ENCODE peak calls at places on chromosomes 6 and 20, in six cellular contexts. V is pancreas, Z is kidney, R is thyroid gland, I is tibial nerve, X is coronary artery. M is an unnamed sample.

GRCh38 chr6:168033791-168034190 is 36.3 kb downstream of the KIF25 start:
- DNase-seq in X (no peak), R (no peak), Z (no peak), V (no peak), I (no peak), M (no peak)

GRCh38 chr6:74256387-74257180 is 560.6 kb downstream of the CD109 start:
- DNase-seq in I (no peak), V (no peak), R (no peak), Z (no peak), X (no peak), M (no peak)

GRCh38 chr6:159533568-159533967 is 159.5 kb downstream of the SOD2 start:
- DNase-seq in V (no peak), Z (no peak), X (no peak), R (no peak), I (no peak), M (no peak)

GRCh38 chr6:1916334-1916985 is 306.7 kb downstream of the FOXC1 start:
- DNase-seq in X (no peak), V (no peak), I (no peak), R (no peak), Z (no peak), M (peak)

GRCh38 chr6:13447949-13448724 is 39.3 kb downstream of the GFOD1 start:
- DNase-seq in I (no peak), R (no peak), X (peak), Z (no peak), V (no peak), M (no peak)

GRCh38 chr6:25311251-25311910 is 32.2 kb downstream of the CARMIL1 start:
- DNase-seq in I (no peak), R (no peak), Z (no peak), V (no peak), X (peak), M (no peak)

GRCh38 chr6:135537782-135538301 is 40.3 kb upstream of the AHI1 start:
- DNase-seq in X (no peak), I (no peak), Z (no peak), V (no peak), R (no peak), M (no peak)

GRCh38 chr6:3379482-3380060 is 77.3 kb downstream of the SLC22A23 start:
- DNase-seq in V (no peak), X (no peak), R (no peak), I (no peak), Z (no peak), M (no peak)

GRCh38 chr20:4585104-4585753 is 136.5 kb upstream of the PRND start:
- DNase-seq in I (no peak), R (no peak), Z (no peak), V (no peak), X (no peak), M (no peak)

GRCh38 chr6:157912326-157912725 is 69.3 kb upstream of the SYNJ2 start:
- DNase-seq in R (peak), V (no peak), X (no peak), I (no peak), Z (no peak), M (peak)

GRCh38 chr20:53940883-53941546 is 129.4 kb downstream of the BCAS1 start:
- DNase-seq in Z (no peak), R (peak), V (no peak), I (peak), X (peak), M (no peak)

GRCh38 chr6:136647363-136647763 is 97.1 kb upstream of the MAP7 start:
- DNase-seq in V (no peak), I (no peak), Z (no peak), R (no peak), X (no peak), M (peak)

GRCh38 chr6:118012944-118013343 is 105.9 kb downstream of the SLC35F1 start:
- DNase-seq in Z (no peak), X (no peak), V (no peak), R (no peak), I (no peak), M (no peak)

GRCh38 chr20:12723811-12724210 is 285.0 kb upstream of the SPTLC3 start:
- DNase-seq in R (no peak), Z (no peak), V (no peak), I (no peak), X (no peak), M (no peak)

GRCh38 chr6:43811101-43812099 is 41.4 kb downstream of the VEGFA start:
- DNase-seq in X (no peak), Z (no peak), R (peak), I (no peak), V (no peak), M (no peak)

GRCh38 chr6:72246926-72247325 is 360.6 kb downstream of the RIMS1 start:
- DNase-seq in R (no peak), X (no peak), V (no peak), Z (no peak), I (no peak), M (no peak)

GRCh38 chr20:46154796-46155195 is 36.7 kb downstream of the CD40 start:
- DNase-seq in I (no peak), Z (no peak), V (no peak), X (no peak), R (no peak), M (no peak)
- H3K27ac ChIP-seq in I (no peak), Z (no peak), V (no peak), X (no peak), R (no peak), M (no peak)

DNA sequence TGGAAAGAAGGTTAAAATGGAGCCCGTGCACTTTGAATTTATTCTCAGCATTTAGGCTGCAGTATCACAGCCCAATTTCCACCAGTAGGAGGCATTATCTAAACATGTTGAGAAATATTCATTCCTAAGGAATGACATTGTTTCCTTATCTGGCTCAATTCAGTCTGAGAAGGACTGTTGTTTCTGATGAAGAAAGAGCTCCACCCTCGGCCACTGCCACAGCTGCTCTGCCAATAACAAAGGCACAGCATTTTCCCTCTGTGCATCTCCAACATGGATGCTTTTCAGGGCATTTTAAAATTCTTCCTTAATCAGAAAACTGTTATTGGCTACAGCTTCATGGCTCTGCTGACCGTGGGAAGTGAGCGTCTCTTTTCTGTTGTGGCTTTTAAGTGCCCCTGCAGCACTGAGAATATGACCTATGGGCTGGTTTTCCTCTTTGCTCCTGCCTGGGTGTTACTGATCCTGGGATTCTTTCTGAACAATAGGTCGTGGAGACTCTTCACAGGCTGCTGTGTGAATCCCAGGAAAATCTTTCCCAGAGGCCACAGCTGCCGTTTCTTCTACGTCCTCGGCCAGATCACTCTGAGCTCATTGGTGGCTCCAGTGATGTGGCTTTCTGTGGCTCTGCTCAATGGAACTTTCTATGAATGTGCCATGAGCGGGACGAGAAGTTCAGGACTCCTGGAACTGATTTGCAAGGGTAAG is at the start of gene CALHM5:
- DNase-seq in Z (no peak), V (no peak), X (peak), R (no peak), I (peak), M (peak)
- TF ChIP-seq CTCF in Z (peak), V (no peak), X (peak), R (no peak), I (peak), M (peak)

GRCh38 chr20:1720845-1721475 is 63.4 kb upstream of the SIRPG start:
- DNase-seq in R (no peak), X (no peak), V (no peak), I (no peak), Z (no peak), M (no peak)
- H3K27ac ChIP-seq in R (no peak), X (no peak), V (no peak), I (no peak), Z (no peak), M (no peak)

GRCh38 chr6:170439366-170440351 is 113.4 kb downstream of the PSMB1 start:
- DNase-seq in V (no peak), I (no peak), Z (no peak), R (no peak), X (peak), M (no peak)
- TF ChIP-seq CTCF in V (no peak), I (no peak), Z (no peak), R (no peak), X (no peak), M (no peak)